ENCODE peak calls at places on chromosomes 13 and 19, in four cellular contexts. R is ecto neural progenitor cell, D is RWPE1, I is pancreas. K is an unnamed sample.

GRCh38 chr13:47555235-47555634 is 445.8 kb downstream of the SUCLA2 start:
- DNase-seq in R (no peak), D (peak; percentile 12), I (no peak), K (no peak)

GRCh38 chr19:47122359-47123335 is 8.0 kb upstream of the SAE1 start:
- DNase-seq in R (no peak), D (peak; percentile 50), I (no peak), K (peak; percentile 80)

GRCh38 chr19:35030257-35031071 is at the start of gene SCN1B:
- DNase-seq in R (peak; percentile 78), D (peak; percentile 77), I (no peak), K (peak; percentile 80)

GRCh38 chr13:44868397-44868796 is 120.9 kb downstream of the NUFIP1 start:
- DNase-seq in R (no peak), D (no peak), I (no peak), K (no peak)

GRCh38 chr13:112743451-112744305 is 53.8 kb downstream of the ATP11A start:
- DNase-seq in R (no peak), D (no peak), I (no peak), K (no peak)

GRCh38 chr13:96629331-96629730 is 364.9 kb downstream of the OXGR1 start:
- DNase-seq in R (no peak), D (no peak), I (no peak), K (no peak)

GRCh38 chr19:5903054-5903501 is 512 bp downstream of the NDUFA11 start:
- DNase-seq in R (no peak), D (peak; percentile 39), I (no peak), K (peak; percentile 66)

GRCh38 chr13:92572190-92572589 is 654.4 kb upstream of the GPC6 start:
- DNase-seq in R (no peak), D (no peak), I (no peak), K (no peak)

GRCh38 chr19:801861-802496 is 4.7 kb downstream of the PTBP1 start:
- DNase-seq in R (no peak), D (no peak), I (no peak), K (no peak)

GRCh38 chr13:100210966-100211710 is 122.2 kb downstream of the PCCA start:
- DNase-seq in R (no peak), D (no peak), I (no peak), K (no peak)

GRCh38 chr13:91270031-91270430 is 77.5 kb upstream of the MIR17HG start:
- DNase-seq in R (no peak), D (no peak), I (no peak), K (no peak)

GRCh38 chr13:108102771-108103170 is 112.6 kb downstream of the LIG4 start:
- DNase-seq in R (no peak), D (peak; percentile 26), I (no peak), K (no peak)

GRCh38 chr19:41816761-41817160 is 20.4 kb downstream of the CEACAM3 start:
- DNase-seq in R (no peak), D (no peak), I (no peak), K (no peak)

GRCh38 chr13:77062097-77062496 is 35.1 kb upstream of the FBXL3 start:
- DNase-seq in R (no peak), D (no peak), I (no peak), K (peak; percentile 15)

GRCh38 chr13:30504081-30504480 is 38.3 kb upstream of the HMGB1 start:
- DNase-seq in R (no peak), D (no peak), I (no peak), K (no peak)

GRCh38 chr19:41932259-41933130 is 4.2 kb upstream of the ERFL start:
- DNase-seq in R (no peak), D (no peak), I (no peak), K (no peak)